ENCODE peak calls at places on chromosomes 1 and 21, in nine cellular contexts. W is endothelial cell of umbilical vein, Z is heart left ventricle, E is HepG2, H is esophagus muscularis mucosa, I is body of pancreas, Y is uterus, K is A549, S is IMR-90. V is an unnamed sample. For H3K9me3, the result is how much of the 10 kb centered on the place peaks cover.

GRCh38 chr1:225004396-225004795 is 74.9 kb downstream of the DNAH14 start:
- DNase-seq in Z (no peak), W (peak), K (peak), E (no peak), I (no peak), H (no peak), S (no peak), Y (no peak), V (no peak)

GRCh38 chr1:6373961-6374720 is 19.4 kb downstream of the ACOT7 start:
- DNase-seq in W (no peak), K (no peak), S (no peak), E (no peak), Y (no peak), Z (no peak), I (peak), H (no peak), V (no peak)

GRCh38 chr1:204115128-204115527 is 36.7 kb downstream of the ETNK2 start:
- DNase-seq in W (no peak), Z (no peak), H (no peak), Y (no peak), S (no peak), K (no peak), I (no peak), E (no peak), V (no peak)

GRCh38 chr1:55428944-55429931 is 214.1 kb upstream of the USP24 start:
- DNase-seq in Z (peak), I (peak), K (peak), Y (peak), S (peak), H (peak), W (peak), E (peak), V (peak)

GRCh38 chr1:208127791-208128408 is 116.3 kb downstream of the PLXNA2 start:
- DNase-seq in W (no peak), Y (no peak), K (no peak), Z (no peak), H (no peak), E (no peak), S (no peak), I (no peak), V (no peak)

GRCh38 chr1:203443296-203443695 is 32.3 kb upstream of the PRELP start:
- DNase-seq in Z (no peak), K (no peak), I (no peak), S (no peak), H (no peak), Y (no peak), E (no peak), W (no peak), V (no peak)

GRCh38 chr1:36206323-36206858 is 17.9 kb upstream of the THRAP3 start:
- DNase-seq in W (no peak), K (no peak), E (no peak), S (no peak), Z (no peak), H (no peak), I (no peak), Y (no peak), V (no peak)

GRCh38 chr1:154972517-154973343 is 1.8 kb upstream of the CKS1B start:
- DNase-seq in Y (peak), W (peak), H (no peak), E (peak), K (peak), S (peak), I (peak), Z (peak), V (peak)

GRCh38 chr1:191963781-191964455 is 194.3 kb upstream of the RGS18 start:
- DNase-seq in H (no peak), W (peak), S (peak), I (no peak), K (no peak), Z (no peak), E (no peak), Y (no peak), V (no peak)

GRCh38 chr1:183318433-183318832 is 99.7 kb downstream of the NMNAT2 start:
- DNase-seq in E (peak), W (peak), Z (peak), H (peak), K (peak), I (peak), Y (peak), S (peak), V (peak)

GRCh38 chr21:32958288-32958992 is 67.3 kb upstream of the OLIG2 start:
- DNase-seq in H (no peak), Y (no peak), S (no peak), K (no peak), E (no peak), Z (no peak), I (no peak), W (no peak), V (no peak)

GRCh38 chr1:202238914-202239313 is 45.3 kb downstream of the LGR6 start:
- DNase-seq in E (no peak), Y (no peak), I (no peak), S (no peak), H (no peak), Z (no peak), W (no peak), K (no peak), V (peak)

GRCh38 chr1:162530318-162530984 is 31.1 kb upstream of the UAP1 start:
- DNase-seq in S (peak), Z (no peak), Y (no peak), I (no peak), K (no peak), W (peak), E (no peak), H (no peak), V (no peak)

GRCh38 chr1:154729031-154729442 is 121.1 kb upstream of the ADAR start:
- DNase-seq in K (peak), W (peak), H (no peak), E (peak), Y (peak), S (peak), I (peak), Z (peak), V (no peak)

GRCh38 chr1:51063121-51063520 is 38.9 kb upstream of the C1orf185 start:
- DNase-seq in S (peak), K (peak), E (no peak), Y (no peak), W (peak), Z (no peak), I (no peak), H (no peak), V (no peak)

GRCh38 chr21:14010729-14011128 is 200.0 kb downstream of the LIPI start:
- DNase-seq in H (no peak), K (no peak), W (no peak), I (no peak), S (no peak), Y (no peak), Z (no peak), E (no peak), V (no peak)
- H3K9me3 ChIP-seq in H (under half), K (under half), W (under half), I (under half), S (under half), Y (under half), Z (under half), E (under half), V (under half)

GRCh38 chr1:94907161-94907560 is 19.7 kb downstream of the CNN3 start:
- DNase-seq in K (no peak), E (no peak), Y (no peak), W (no peak), Z (no peak), I (no peak), H (no peak), S (no peak), V (no peak)

GRCh38 chr1:94905207-94905606 is 21.7 kb downstream of the CNN3 start:
- DNase-seq in S (no peak), K (no peak), H (no peak), I (no peak), E (no peak), Z (no peak), Y (no peak), W (no peak), V (no peak)

GRCh38 chr1:94901841-94902240 is 25.1 kb downstream of the CNN3 start:
- DNase-seq in E (no peak), Y (no peak), S (no peak), I (no peak), K (no peak), Z (no peak), W (no peak), H (no peak), V (no peak)

GRCh38 chr1:94906382-94906781 is 20.5 kb downstream of the CNN3 start:
- DNase-seq in Z (no peak), W (no peak), S (no peak), H (no peak), I (no peak), K (no peak), E (no peak), Y (peak), V (no peak)

GRCh38 chr1:94903318-94904009 is 23.4 kb downstream of the CNN3 start:
- DNase-seq in I (no peak), K (no peak), Y (no peak), W (no peak), S (peak), E (no peak), H (no peak), Z (no peak), V (no peak)
- H3K27ac ChIP-seq in I (no peak), K (peak), Y (peak), W (no peak), S (peak), E (no peak), H (peak), Z (no peak), V (no peak)

GRCh38 chr1:161225534-161226319 is at the start of gene TOMM40L:
- DNase-seq in H (peak), S (peak), K (peak), Z (peak), I (peak), E (peak), W (peak), Y (peak), V (peak)
- TF ChIP-seq POLR2A in H (no peak), S (no peak), K (peak), Z (peak), I (no peak), E (peak), W (peak), Y (peak), V (no peak)

DNA sequence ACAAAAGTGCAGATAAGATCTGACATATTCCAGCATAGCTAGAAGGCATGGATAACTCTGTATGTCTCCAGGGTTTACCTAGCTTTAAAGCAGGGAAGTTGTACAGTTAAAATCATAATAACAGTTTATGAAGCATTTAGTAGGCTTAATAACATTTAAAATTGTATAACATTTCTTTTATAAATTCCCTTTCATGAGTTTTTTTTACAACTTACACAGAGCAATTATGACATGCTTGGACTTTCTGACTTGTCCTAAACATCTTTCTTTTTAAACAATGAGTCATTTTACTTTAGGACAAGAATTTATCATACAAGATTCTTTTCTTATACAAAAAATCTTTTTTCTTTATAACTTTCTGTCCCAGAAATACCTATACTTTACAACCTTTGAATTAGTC is 408.5 kb upstream of the NEGR1 start:
- DNase-seq in Z (no peak), K (no peak), I (no peak), Y (no peak), H (no peak), S (no peak), E (no peak), W (no peak), V (no peak)
- H3K9me3 ChIP-seq in Z (under half), K (under half), I (under half), Y (under half), H (under half), S (under half), E (half or more), W (under half), V (under half)

GRCh38 chr21:43573921-43574320 is 85.4 kb downstream of the HSF2BP start:
- DNase-seq in S (no peak), E (no peak), Z (no peak), K (no peak), Y (no peak), W (no peak), H (no peak), I (no peak), V (no peak)
- H3K27ac ChIP-seq in S (no peak), E (no peak), Z (no peak), K (peak), Y (peak), W (no peak), H (peak), I (no peak), V (no peak)

DNA sequence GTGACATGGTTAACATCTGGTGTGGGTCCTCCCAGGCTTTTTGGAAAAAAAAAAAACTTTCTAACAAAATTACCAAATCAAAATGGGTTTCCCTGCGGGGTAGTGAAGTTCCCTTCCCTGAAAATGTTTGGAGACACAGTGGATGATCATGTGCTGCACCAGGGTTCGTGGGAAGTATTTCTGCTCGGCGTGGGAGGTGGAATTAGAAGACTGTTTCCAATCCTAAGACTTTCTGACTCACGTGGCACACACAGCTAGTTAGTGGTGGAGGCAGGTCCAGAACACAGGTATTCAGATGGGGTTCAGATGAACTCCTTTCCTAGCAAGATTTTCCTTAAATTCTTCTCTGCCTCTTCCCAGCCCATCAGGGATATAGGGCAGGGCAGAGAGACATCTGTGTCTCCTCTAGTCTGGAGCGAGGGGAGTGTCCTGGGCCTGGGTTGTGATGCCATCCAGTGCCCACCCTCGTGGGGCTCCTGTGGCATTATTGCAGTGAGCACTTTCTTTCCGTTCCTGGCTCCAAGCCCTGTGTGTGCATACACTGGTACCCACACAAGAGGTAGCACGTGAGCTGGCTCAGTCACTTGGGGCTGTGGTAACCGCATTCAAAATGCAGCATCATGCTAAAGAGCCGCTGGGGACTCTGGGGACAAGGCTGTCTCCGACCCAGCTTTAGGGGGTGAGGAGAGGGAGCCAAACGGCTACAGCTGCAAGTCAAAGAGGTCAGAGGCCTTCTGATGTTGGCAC is 27.5 kb downstream of the KCNC4 start:
- DNase-seq in S (no peak), Z (no peak), K (no peak), I (no peak), W (no peak), H (no peak), Y (no peak), E (no peak), V (no peak)
- TF ChIP-seq POLR2A in S (no peak), Z (no peak), K (no peak), I (no peak), W (no peak), H (no peak), Y (no peak), E (no peak), V (no peak)

GRCh38 chr1:2991753-2992495 is 29.3 kb upstream of the ACTRT2 start:
- DNase-seq in I (no peak), Y (no peak), Z (no peak), E (no peak), W (no peak), S (no peak), K (no peak), H (no peak), V (no peak)

GRCh38 chr1:2989185-2989584 is 32.1 kb upstream of the ACTRT2 start:
- DNase-seq in Y (no peak), E (no peak), Z (no peak), H (no peak), W (no peak), S (no peak), I (no peak), K (no peak), V (no peak)

GRCh38 chr1:2988256-2988655 is 33.0 kb upstream of the ACTRT2 start:
- DNase-seq in W (no peak), I (no peak), K (no peak), S (no peak), Y (no peak), H (no peak), Z (no peak), E (no peak), V (no peak)

GRCh38 chr1:2989976-2990375 is 31.3 kb upstream of the ACTRT2 start:
- DNase-seq in E (no peak), H (no peak), S (no peak), K (no peak), Z (no peak), W (no peak), Y (no peak), I (no peak), V (no peak)

DNA sequence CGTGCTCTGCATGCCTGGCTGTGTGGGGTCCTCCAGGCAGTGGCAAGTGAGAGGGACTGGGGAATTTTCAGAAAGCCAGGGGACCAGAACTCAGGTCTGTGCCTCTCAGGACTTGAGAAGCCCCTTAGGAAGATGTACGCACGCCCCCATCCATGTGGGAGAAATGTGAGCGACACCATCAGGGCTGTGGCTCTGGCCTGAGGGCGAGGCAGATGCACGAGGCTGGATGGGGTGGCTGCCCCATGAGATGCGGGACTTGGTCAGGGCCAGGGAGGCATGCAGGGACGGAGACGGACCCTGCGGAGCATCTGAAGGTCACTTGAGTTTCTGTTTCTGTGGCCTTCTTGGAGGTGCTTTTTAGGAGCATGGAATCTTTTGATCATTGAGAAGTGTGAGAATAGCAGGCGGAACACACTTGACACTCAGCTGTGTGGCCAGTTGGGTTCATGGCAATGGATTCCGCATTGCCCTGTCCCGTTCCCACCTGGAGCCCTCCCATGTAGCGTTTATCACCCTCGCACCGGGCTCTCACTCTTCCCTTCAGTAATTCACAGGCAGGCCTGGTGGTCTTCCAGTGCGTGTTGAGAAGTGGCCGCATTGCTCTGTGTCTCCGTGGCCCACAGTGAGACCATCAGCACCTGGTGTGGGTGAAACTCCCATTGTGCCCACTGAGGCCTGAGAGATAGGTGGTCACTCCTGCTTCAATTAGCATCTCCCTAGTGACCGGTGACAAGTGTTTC is 30.7 kb upstream of the ACTRT2 start:
- DNase-seq in S (no peak), Y (no peak), E (no peak), W (no peak), I (no peak), H (no peak), K (no peak), Z (no peak), V (no peak)
- H3K9me3 ChIP-seq in S (under half), Y (under half), E (under half), W (under half), I (under half), H (under half), K (under half), Z (under half), V (under half)

DNA sequence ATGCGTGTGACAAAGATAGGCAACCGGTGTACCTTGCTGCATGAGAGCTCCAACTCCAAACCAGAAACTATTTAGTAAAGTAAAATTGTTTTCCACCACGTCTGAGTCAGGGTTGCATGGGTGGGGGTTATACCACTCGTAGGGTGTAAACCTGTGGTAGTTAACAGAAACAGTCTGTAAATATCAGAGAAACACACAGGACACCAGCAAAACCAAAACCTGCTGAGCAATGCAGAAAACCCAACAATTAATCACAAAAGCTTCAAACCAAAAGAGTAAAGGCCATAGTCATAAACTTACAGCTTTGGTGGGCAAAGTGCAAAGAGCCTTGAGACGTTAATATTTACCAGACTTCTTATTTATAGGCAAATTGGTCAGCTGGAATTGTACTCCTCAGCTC is 282.7 kb downstream of the BACH1 start:
- DNase-seq in H (no peak), S (no peak), W (no peak), K (no peak), I (no peak), Z (no peak), E (no peak), Y (no peak), V (no peak)
- H3K27ac ChIP-seq in H (no peak), S (no peak), W (no peak), K (no peak), I (no peak), Z (no peak), E (no peak), Y (no peak), V (no peak)

GRCh38 chr1:81801032-81801833 is 499 bp downstream of the ADGRL2 start:
- DNase-seq in I (peak), Z (peak), Y (peak), S (peak), E (peak), K (peak), W (peak), H (peak), V (peak)
- TF ChIP-seq POLR2A in I (peak), Z (peak), Y (peak), S (no peak), E (peak), K (peak), W (no peak), H (peak), V (no peak)

V was measured in testis.